ENCODE peak calls at places on chromosomes 2 and 18, in six cellular contexts. One of them, this sample, is unnamed.

GRCh38 chr2:75319951-75320350 is 120.6 kb upstream of the TACR1 start:
- DNase-seq in body of pancreas: no peak
- DNase-seq in ovary: no peak
- DNase-seq in fibroblast of pulmonary artery: no peak
- DNase-seq in HFFc6: no peak
- DNase-seq in heart left ventricle: no peak
- DNase-seq in this sample: no peak

GRCh38 chr2:190835303-190835930 is 45.2 kb upstream of the GLS start:
- DNase-seq in fibroblast of pulmonary artery: peak
- DNase-seq in body of pancreas: peak
- DNase-seq in heart left ventricle: peak
- DNase-seq in HFFc6: peak
- DNase-seq in ovary: peak
- DNase-seq in this sample: peak

GRCh38 chr2:239830718-239831271 is 194.3 kb downstream of the NDUFA10 start:
- DNase-seq in fibroblast of pulmonary artery: no peak
- DNase-seq in body of pancreas: no peak
- DNase-seq in ovary: peak
- DNase-seq in heart left ventricle: no peak
- DNase-seq in HFFc6: no peak
- DNase-seq in this sample: no peak

GRCh38 chr2:187542123-187542522 is 12.1 kb downstream of the TFPI start:
- DNase-seq in heart left ventricle: no peak
- DNase-seq in ovary: no peak
- DNase-seq in fibroblast of pulmonary artery: no peak
- DNase-seq in HFFc6: peak
- DNase-seq in body of pancreas: no peak
- DNase-seq in this sample: no peak

GRCh38 chr2:185876234-185876633 is 137.6 kb downstream of the FSIP2 start:
- DNase-seq in HFFc6: no peak
- DNase-seq in fibroblast of pulmonary artery: no peak
- DNase-seq in ovary: no peak
- DNase-seq in body of pancreas: no peak
- DNase-seq in heart left ventricle: no peak
- DNase-seq in this sample: no peak

GRCh38 chr2:20744366-20745335 is 77.7 kb downstream of the GDF7 start:
- DNase-seq in fibroblast of pulmonary artery: no peak
- DNase-seq in HFFc6: no peak
- DNase-seq in heart left ventricle: no peak
- DNase-seq in body of pancreas: no peak
- DNase-seq in ovary: no peak
- DNase-seq in this sample: no peak

GRCh38 chr2:32860385-32860784 is 86.4 kb upstream of the LTBP1 start:
- DNase-seq in body of pancreas: no peak
- DNase-seq in heart left ventricle: no peak
- DNase-seq in fibroblast of pulmonary artery: no peak
- DNase-seq in ovary: no peak
- DNase-seq in HFFc6: no peak
- DNase-seq in this sample: no peak

GRCh38 chr2:160411167-160411566 is 82.4 kb downstream of the RBMS1 start:
- DNase-seq in body of pancreas: no peak
- DNase-seq in heart left ventricle: no peak
- DNase-seq in ovary: no peak
- DNase-seq in HFFc6: peak
- DNase-seq in fibroblast of pulmonary artery: peak
- DNase-seq in this sample: no peak

GRCh38 chr2:63849381-63850203 is 7.9 kb downstream of the UGP2 start:
- DNase-seq in fibroblast of pulmonary artery: peak
- DNase-seq in heart left ventricle: no peak
- DNase-seq in ovary: no peak
- DNase-seq in body of pancreas: no peak
- DNase-seq in HFFc6: peak
- DNase-seq in this sample: peak

GRCh38 chr2:144426981-144427479 is 92.9 kb downstream of the ZEB2 start:
- DNase-seq in HFFc6: peak
- DNase-seq in heart left ventricle: no peak
- DNase-seq in body of pancreas: no peak
- DNase-seq in fibroblast of pulmonary artery: peak
- DNase-seq in ovary: no peak
- DNase-seq in this sample: peak

GRCh38 chr2:42138163-42139016 is 30.8 kb upstream of the EML4 start:
- DNase-seq in ovary: no peak
- DNase-seq in heart left ventricle: peak
- DNase-seq in fibroblast of pulmonary artery: peak
- DNase-seq in body of pancreas: peak
- DNase-seq in HFFc6: peak
- DNase-seq in this sample: peak

GRCh38 chr18:9449580-9449979 is 25.7 kb upstream of the RALBP1 start:
- DNase-seq in heart left ventricle: no peak
- DNase-seq in ovary: no peak
- DNase-seq in body of pancreas: no peak
- DNase-seq in HFFc6: no peak
- DNase-seq in fibroblast of pulmonary artery: no peak
- DNase-seq in this sample: no peak

GRCh38 chr2:53505814-53506213 is 261.8 kb upstream of the CHAC2 start:
- DNase-seq in ovary: no peak
- DNase-seq in HFFc6: peak
- DNase-seq in heart left ventricle: no peak
- DNase-seq in fibroblast of pulmonary artery: no peak
- DNase-seq in body of pancreas: no peak
- DNase-seq in this sample: no peak

GRCh38 chr2:201680743-201681142 is 17.7 kb downstream of the MPP4 start:
- DNase-seq in body of pancreas: no peak
- DNase-seq in heart left ventricle: no peak
- DNase-seq in ovary: no peak
- DNase-seq in fibroblast of pulmonary artery: peak
- DNase-seq in HFFc6: no peak
- DNase-seq in this sample: no peak

GRCh38 chr2:19714926-19715325 is 186.9 kb downstream of the TTC32 start:
- DNase-seq in heart left ventricle: no peak
- DNase-seq in body of pancreas: no peak
- DNase-seq in HFFc6: no peak
- DNase-seq in ovary: no peak
- DNase-seq in fibroblast of pulmonary artery: no peak
- DNase-seq in this sample: no peak

GRCh38 chr18:61335737-61336555 is 2.7 kb downstream of the CDH20 start:
- DNase-seq in body of pancreas: no peak
- DNase-seq in ovary: no peak
- DNase-seq in heart left ventricle: no peak
- DNase-seq in fibroblast of pulmonary artery: no peak
- DNase-seq in HFFc6: no peak
- DNase-seq in this sample: no peak

GRCh38 chr2:221635949-221636348 is 63.8 kb upstream of the EPHA4 start:
- DNase-seq in ovary: no peak
- DNase-seq in HFFc6: no peak
- DNase-seq in heart left ventricle: no peak
- DNase-seq in body of pancreas: peak
- DNase-seq in fibroblast of pulmonary artery: no peak
- DNase-seq in this sample: no peak

GRCh38 chr2:64945973-64946736 is 43.0 kb upstream of the SLC1A4 start:
- DNase-seq in HFFc6: no peak
- DNase-seq in ovary: no peak
- DNase-seq in heart left ventricle: no peak
- DNase-seq in fibroblast of pulmonary artery: no peak
- DNase-seq in body of pancreas: no peak
- DNase-seq in this sample: peak

GRCh38 chr2:157875720-157876065 is 437 bp downstream of the ACVR1 start:
- DNase-seq in HFFc6: no peak
- DNase-seq in body of pancreas: peak
- DNase-seq in fibroblast of pulmonary artery: no peak
- DNase-seq in heart left ventricle: peak
- DNase-seq in ovary: no peak
- DNase-seq in this sample: peak

GRCh38 chr2:127701193-127701650 is at the start of gene SFT2D3:
- DNase-seq in heart left ventricle: peak
- DNase-seq in HFFc6: peak
- DNase-seq in body of pancreas: peak
- DNase-seq in fibroblast of pulmonary artery: peak
- DNase-seq in ovary: peak
- DNase-seq in this sample: peak

GRCh38 chr18:48543228-48543627 is 4.4 kb downstream of the CTIF start:
- DNase-seq in ovary: no peak
- DNase-seq in HFFc6: no peak
- DNase-seq in heart left ventricle: no peak
- DNase-seq in body of pancreas: peak
- DNase-seq in fibroblast of pulmonary artery: no peak
- DNase-seq in this sample: no peak

GRCh38 chr18:62788111-62788510 is 72.8 kb downstream of the PHLPP1 start:
- DNase-seq in body of pancreas: no peak
- DNase-seq in fibroblast of pulmonary artery: no peak
- DNase-seq in ovary: no peak
- DNase-seq in HFFc6: no peak
- DNase-seq in heart left ventricle: no peak
- DNase-seq in this sample: no peak

GRCh38 chr2:130756041-130756720 is 841 bp downstream of the AMER3 start:
- DNase-seq in body of pancreas: no peak
- DNase-seq in ovary: no peak
- DNase-seq in HFFc6: no peak
- DNase-seq in fibroblast of pulmonary artery: peak
- DNase-seq in heart left ventricle: no peak
- DNase-seq in this sample: peak

GRCh38 chr18:9876867-9877654 is 8.7 kb upstream of the TXNDC2 start:
- DNase-seq in ovary: no peak
- DNase-seq in body of pancreas: peak
- DNase-seq in HFFc6: peak
- DNase-seq in fibroblast of pulmonary artery: peak
- DNase-seq in heart left ventricle: peak
- DNase-seq in this sample: peak

GRCh38 chr18:74508821-74509225 is 12.7 kb downstream of the CNDP2 start:
- DNase-seq in heart left ventricle: no peak
- DNase-seq in body of pancreas: no peak
- DNase-seq in HFFc6: no peak
- DNase-seq in fibroblast of pulmonary artery: no peak
- DNase-seq in ovary: no peak
- DNase-seq in this sample: no peak

GRCh38 chr2:43848174-43848573 is 9.4 kb downstream of the ABCG8 start:
- DNase-seq in HFFc6: peak
- DNase-seq in fibroblast of pulmonary artery: no peak
- DNase-seq in body of pancreas: no peak
- DNase-seq in ovary: no peak
- DNase-seq in heart left ventricle: no peak
- DNase-seq in this sample: no peak

GRCh38 chr2:24021122-24021998 is 11.5 kb downstream of the MFSD2B start:
- DNase-seq in body of pancreas: peak
- DNase-seq in HFFc6: no peak
- DNase-seq in ovary: no peak
- DNase-seq in fibroblast of pulmonary artery: no peak
- DNase-seq in heart left ventricle: no peak
- DNase-seq in this sample: no peak

GRCh38 chr2:192669505-192670082 is 474.9 kb upstream of the TMEFF2 start:
- DNase-seq in fibroblast of pulmonary artery: no peak
- DNase-seq in HFFc6: no peak
- DNase-seq in body of pancreas: no peak
- DNase-seq in heart left ventricle: no peak
- DNase-seq in ovary: no peak
- DNase-seq in this sample: no peak

GRCh38 chr2:241064802-241065354 is 37.2 kb downstream of the MTERF4 start:
- DNase-seq in ovary: no peak
- DNase-seq in body of pancreas: peak
- DNase-seq in HFFc6: no peak
- DNase-seq in heart left ventricle: no peak
- DNase-seq in fibroblast of pulmonary artery: no peak
- DNase-seq in this sample: no peak

DNA sequence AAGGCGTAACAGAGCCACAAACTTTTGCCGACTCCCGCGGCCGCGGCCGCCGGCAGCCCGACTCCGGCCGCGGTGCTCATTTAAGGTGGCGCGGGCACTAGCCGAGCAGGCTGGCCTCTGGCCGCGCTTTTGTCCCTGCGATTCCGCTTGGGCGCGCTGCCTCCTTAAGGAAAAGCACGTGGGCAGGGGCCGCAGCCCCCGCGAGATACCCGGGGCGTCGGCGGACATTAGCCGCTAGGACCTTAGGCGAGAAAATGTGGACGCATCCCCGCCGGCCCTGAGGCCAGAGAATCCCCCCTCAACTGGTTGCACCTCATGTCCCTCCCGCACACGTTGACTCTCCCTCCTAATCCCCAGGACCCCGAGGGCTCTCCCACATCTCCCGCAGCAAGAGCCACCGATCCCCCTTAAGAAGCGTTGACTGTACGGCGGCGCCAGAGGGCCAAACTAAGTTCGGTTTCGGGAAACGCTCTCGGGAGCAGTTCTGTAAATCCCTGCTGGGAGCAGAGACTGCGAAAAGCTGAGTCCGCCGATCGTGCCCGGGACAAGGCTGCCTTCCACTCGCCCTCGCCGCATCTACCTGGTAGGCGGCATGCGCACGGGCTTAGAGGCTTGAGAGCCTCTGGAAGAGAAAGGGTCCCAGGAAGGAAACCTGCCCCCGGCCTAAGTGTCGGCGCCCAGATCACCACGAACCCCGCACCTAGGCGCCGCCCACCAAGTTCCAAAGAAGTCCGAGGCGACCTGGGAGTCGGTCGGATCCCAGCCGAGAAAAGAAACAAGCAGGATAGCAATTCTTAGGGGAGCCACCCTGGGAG is 1.8 kb upstream of the SATB2 start:
- DNase-seq in fibroblast of pulmonary artery: peak
- DNase-seq in ovary: peak
- DNase-seq in heart left ventricle: peak
- DNase-seq in HFFc6: peak
- DNase-seq in body of pancreas: peak
- DNase-seq in this sample: peak
- TF ChIP-seq CTCF in fibroblast of pulmonary artery: no peak
- TF ChIP-seq CTCF in ovary: peak
- TF ChIP-seq CTCF in heart left ventricle: no peak
- TF ChIP-seq CTCF in HFFc6: no peak
- TF ChIP-seq CTCF in body of pancreas: no peak
- TF ChIP-seq CTCF in this sample: no peak

GRCh38 chr2:169933124-169933711 is 106.0 kb downstream of the UBR3 start:
- DNase-seq in body of pancreas: no peak
- DNase-seq in ovary: no peak
- DNase-seq in HFFc6: peak
- DNase-seq in fibroblast of pulmonary artery: peak
- DNase-seq in heart left ventricle: no peak
- DNase-seq in this sample: peak
- TF ChIP-seq CTCF in body of pancreas: peak
- TF ChIP-seq CTCF in ovary: peak
- TF ChIP-seq CTCF in HFFc6: peak
- TF ChIP-seq CTCF in fibroblast of pulmonary artery: peak
- TF ChIP-seq CTCF in heart left ventricle: peak
- TF ChIP-seq CTCF in this sample: peak

DNA sequence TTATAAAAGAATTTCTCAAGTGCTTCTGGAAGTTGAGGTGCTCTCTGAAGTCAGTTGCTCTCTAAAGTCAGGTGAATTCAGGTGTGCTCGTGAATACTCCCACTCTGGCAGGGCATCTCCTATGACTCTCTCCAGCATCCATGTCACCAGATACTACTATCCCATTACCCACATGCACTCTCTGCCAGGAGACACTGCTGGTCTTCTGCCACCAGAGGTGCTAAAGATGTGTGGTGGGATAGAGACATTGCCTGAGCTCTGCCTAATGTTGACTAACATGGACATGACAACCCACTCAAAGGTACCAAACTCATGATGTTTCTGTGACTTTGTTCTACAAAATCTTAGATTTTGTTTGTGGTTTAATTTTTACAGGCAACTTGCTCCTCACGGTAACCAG is 106.4 kb upstream of the HNRNPA3 start:
- DNase-seq in heart left ventricle: no peak
- DNase-seq in HFFc6: no peak
- DNase-seq in ovary: no peak
- DNase-seq in body of pancreas: no peak
- DNase-seq in fibroblast of pulmonary artery: no peak
- DNase-seq in this sample: no peak
- TF ChIP-seq CTCF in heart left ventricle: no peak
- TF ChIP-seq CTCF in HFFc6: no peak
- TF ChIP-seq CTCF in ovary: no peak
- TF ChIP-seq CTCF in body of pancreas: no peak
- TF ChIP-seq CTCF in fibroblast of pulmonary artery: peak
- TF ChIP-seq CTCF in this sample: no peak

GRCh38 chr2:156157670-156158069 is 174.9 kb downstream of the NR4A2 start:
- DNase-seq in heart left ventricle: no peak
- DNase-seq in HFFc6: no peak
- DNase-seq in fibroblast of pulmonary artery: no peak
- DNase-seq in body of pancreas: no peak
- DNase-seq in ovary: no peak
- DNase-seq in this sample: no peak
- TF ChIP-seq CTCF in heart left ventricle: no peak
- TF ChIP-seq CTCF in HFFc6: no peak
- TF ChIP-seq CTCF in fibroblast of pulmonary artery: no peak
- TF ChIP-seq CTCF in body of pancreas: no peak
- TF ChIP-seq CTCF in ovary: no peak
- TF ChIP-seq CTCF in this sample: no peak

This sample was measured in astrocyte of the spinal cord.